ENCODE peak calls at places on chromosomes 16 and 17, in nine cellular contexts. F is lower lobe of right lung; C is Right ventricle myocardium superior; N is psoas muscle; B is adipocyte; U is CD8-positive, alpha-beta memory T cell; R is stimulated activated CD4-positive, alpha-beta T cell treated with anti-CD3 and anti-CD28 coated beads, TNF-alpha, amount 100 ng/mL, for 1 hour; T is body of pancreas; A is mesendoderm. D is an unnamed sample.

GRCh38 chr16:9965079-9965478 is 217.1 kb downstream of the GRIN2A start:
- DNase-seq in F (no peak), C (no peak), N (no peak), B (no peak), U (no peak), R (no peak), T (no peak), A (no peak), D (peak)

GRCh38 chr17:44777394-44778348 is 18.9 kb downstream of the ADAM11 start:
- DNase-seq in F (no peak), C (peak), N (no peak), B (no peak), U (no peak), R (no peak), T (no peak), A (no peak), D (no peak)

GRCh38 chr17:61340431-61340830 is 59.2 kb upstream of the TBX2 start:
- DNase-seq in F (no peak), C (no peak), N (no peak), B (no peak), U (no peak), R (no peak), T (no peak), A (no peak), D (no peak)

GRCh38 chr17:67490471-67490870 is 113.4 kb downstream of the PITPNC1 start:
- DNase-seq in F (no peak), C (no peak), N (no peak), B (peak), U (no peak), R (no peak), T (peak), A (no peak), D (no peak)

GRCh38 chr17:41307647-41308046 is 1.5 kb downstream of the KRTAP16-1 start:
- DNase-seq in F (peak), C (peak), N (no peak), B (no peak), U (no peak), R (no peak), T (no peak), A (no peak), D (no peak)

GRCh38 chr17:45347451-45347850 is 30.6 kb upstream of the MAP3K14 start:
- DNase-seq in F (no peak), C (no peak), N (no peak), B (no peak), U (no peak), R (no peak), T (no peak), A (no peak), D (no peak)

GRCh38 chr17:65463242-65463641 is 98.2 kb downstream of the AXIN2 start:
- DNase-seq in F (peak), C (peak), N (peak), B (peak), U (no peak), R (no peak), T (peak), A (no peak), D (no peak)

GRCh38 chr16:56747486-56748045 is 17.6 kb downstream of the NUP93 start:
- DNase-seq in F (no peak), C (no peak), N (no peak), B (peak), U (no peak), R (no peak), T (no peak), A (peak), D (no peak)

GRCh38 chr17:4988168-4988567 is 693 bp upstream of the CAMTA2 start:
- DNase-seq in F (no peak), C (peak), N (peak), B (peak), U (no peak), R (no peak), T (no peak), A (no peak), D (peak)

GRCh38 chr17:45231481-45232116 is 9.9 kb downstream of the FMNL1 start:
- DNase-seq in F (no peak), C (peak), N (no peak), B (no peak), U (no peak), R (no peak), T (no peak), A (peak), D (peak)

GRCh38 chr16:85651822-85652430 is 36.8 kb downstream of the GINS2 start:
- DNase-seq in F (no peak), C (no peak), N (no peak), B (peak), U (no peak), R (no peak), T (no peak), A (no peak), D (peak)

GRCh38 chr16:3580271-3580670 is 3.1 kb upstream of the NLRC3 start:
- DNase-seq in F (no peak), C (peak), N (peak), B (no peak), U (no peak), R (no peak), T (no peak), A (no peak), D (no peak)

GRCh38 chr17:17570207-17570797 is 21.2 kb downstream of the PEMT start:
- DNase-seq in F (no peak), C (peak), N (peak), B (no peak), U (no peak), R (no peak), T (peak), A (peak), D (peak)

GRCh38 chr17:47945080-47945479 is 3.7 kb downstream of the PNPO start:
- DNase-seq in F (no peak), C (no peak), N (no peak), B (no peak), U (peak), R (no peak), T (no peak), A (no peak), D (no peak)

GRCh38 chr17:7095642-7096041 is 15.6 kb upstream of the CLEC10A start:
- DNase-seq in F (no peak), C (no peak), N (no peak), B (no peak), U (no peak), R (no peak), T (no peak), A (no peak), D (no peak)

GRCh38 chr16:17803625-17804410 is 333.1 kb upstream of the XYLT1 start:
- DNase-seq in F (no peak), C (no peak), N (no peak), B (no peak), U (no peak), R (no peak), T (no peak), A (no peak), D (no peak)

GRCh38 chr17:42097691-42098661 is at the start of gene ZNF385C:
- DNase-seq in F (no peak), C (no peak), N (no peak), B (peak), U (peak), R (no peak), T (peak), A (no peak), D (peak)

GRCh38 chr17:41486316-41486715 is 3.4 kb downstream of the KRT36 start:
- DNase-seq in F (no peak), C (no peak), N (no peak), B (no peak), U (no peak), R (no peak), T (no peak), A (no peak), D (no peak)

GRCh38 chr16:81574168-81574567 is 129.6 kb downstream of the CMIP start:
- DNase-seq in F (no peak), C (no peak), N (no peak), B (no peak), U (no peak), R (no peak), T (no peak), A (no peak), D (no peak)

GRCh38 chr17:46770818-46771600 is 47.5 kb downstream of the WNT3 start:
- DNase-seq in F (peak), C (no peak), N (no peak), B (peak), U (no peak), R (no peak), T (no peak), A (peak), D (peak)

GRCh38 chr17:69335018-69335417 is 8.1 kb upstream of the ABCA5 start:
- DNase-seq in F (no peak), C (no peak), N (no peak), B (peak), U (no peak), R (no peak), T (no peak), A (peak), D (peak)

GRCh38 chr17:77778636-77779524 is 179.6 kb upstream of the TNRC6C start:
- DNase-seq in F (peak), C (peak), N (peak), B (peak), U (no peak), R (no peak), T (peak), A (no peak), D (no peak)

GRCh38 chr16:87702325-87702811 is 63.4 kb downstream of the KLHDC4 start:
- DNase-seq in F (no peak), C (peak), N (no peak), B (peak), U (no peak), R (no peak), T (peak), A (peak), D (peak)

GRCh38 chr17:56536766-56537165 is 56.7 kb upstream of the NOG start:
- DNase-seq in F (no peak), C (no peak), N (no peak), B (no peak), U (no peak), R (no peak), T (no peak), A (no peak), D (no peak)

GRCh38 chr17:62628845-62629555 is 1.5 kb downstream of the MRC2 start:
- DNase-seq in F (no peak), C (peak), N (peak), B (peak), U (no peak), R (no peak), T (no peak), A (peak), D (peak)

GRCh38 chr16:89033796-89034572 is 57.0 kb upstream of the CBFA2T3 start:
- DNase-seq in F (peak), C (peak), N (peak), B (no peak), U (no peak), R (no peak), T (no peak), A (no peak), D (no peak)

GRCh38 chr16:12208341-12209035 is 232.0 kb downstream of the SNX29 start:
- DNase-seq in F (no peak), C (no peak), N (no peak), B (no peak), U (no peak), R (no peak), T (no peak), A (no peak), D (no peak)

GRCh38 chr17:17812211-17813054 is 24.4 kb downstream of the SREBF1 start:
- DNase-seq in F (peak), C (peak), N (peak), B (peak), U (peak), R (peak), T (peak), A (peak), D (peak)

GRCh38 chr16:23353440-23353839 is 51.3 kb downstream of the SCNN1B start:
- DNase-seq in F (no peak), C (no peak), N (no peak), B (no peak), U (no peak), R (no peak), T (peak), A (no peak), D (no peak)

GRCh38 chr17:7220593-7221280 is 999 bp downstream of the ACADVL start:
- DNase-seq in F (peak), C (peak), N (peak), B (peak), U (peak), R (no peak), T (peak), A (peak), D (peak)

GRCh38 chr17:66711403-66711802 is 123.5 kb upstream of the CACNG5 start:
- DNase-seq in F (no peak), C (no peak), N (no peak), B (no peak), U (no peak), R (no peak), T (no peak), A (no peak), D (no peak)

GRCh38 chr17:32793841-32794240 is 83.1 kb downstream of the MYO1D start:
- DNase-seq in F (no peak), C (no peak), N (no peak), B (no peak), U (no peak), R (no peak), T (no peak), A (no peak), D (no peak)

GRCh38 chr16:65904361-65904760 is 462.1 kb upstream of the CDH5 start:
- DNase-seq in F (no peak), C (no peak), N (no peak), B (no peak), U (no peak), R (no peak), T (no peak), A (no peak), D (peak)

GRCh38 chr16:27426423-27427408 is 24.7 kb downstream of the IL21R start:
- DNase-seq in F (no peak), C (no peak), N (no peak), B (peak), U (peak), R (peak), T (peak), A (peak), D (peak)